ENCODE peak calls at places on chromosomes 2 and 18, in eight cellular contexts. One of them, this sample, is unnamed.

GRCh38 chr2:239537633-239538356 is 137.0 kb upstream of the HDAC4 start:
- DNase-seq in sigmoid colon: peak; percentile 15
- DNase-seq in mammary epithelial cell: no peak
- DNase-seq in neural progenitor cell: no peak
- DNase-seq in tibial artery: no peak
- DNase-seq in IMR-90: no peak
- DNase-seq in heart right ventricle: no peak
- DNase-seq in effector memory CD4-positive, alpha-beta T cell: no peak
- DNase-seq in this sample: no peak

GRCh38 chr2:164597988-164598387 is 23.3 kb downstream of the GRB14 start:
- DNase-seq in sigmoid colon: no peak
- DNase-seq in mammary epithelial cell: no peak
- DNase-seq in neural progenitor cell: no peak
- DNase-seq in tibial artery: no peak
- DNase-seq in IMR-90: no peak
- DNase-seq in heart right ventricle: no peak
- DNase-seq in effector memory CD4-positive, alpha-beta T cell: no peak
- DNase-seq in this sample: no peak

GRCh38 chr2:239108459-239108858 is 260.6 kb downstream of the TWIST2 start:
- DNase-seq in sigmoid colon: no peak
- DNase-seq in mammary epithelial cell: no peak
- DNase-seq in neural progenitor cell: peak; percentile 34
- DNase-seq in tibial artery: no peak
- DNase-seq in IMR-90: no peak
- DNase-seq in heart right ventricle: no peak
- DNase-seq in effector memory CD4-positive, alpha-beta T cell: no peak
- DNase-seq in this sample: peak; percentile 3

GRCh38 chr2:233252227-233252626 is 754 bp downstream of the ATG16L1 start:
- DNase-seq in sigmoid colon: no peak
- DNase-seq in mammary epithelial cell: no peak
- DNase-seq in neural progenitor cell: peak; percentile 38
- DNase-seq in tibial artery: no peak
- DNase-seq in IMR-90: no peak
- DNase-seq in heart right ventricle: no peak
- DNase-seq in effector memory CD4-positive, alpha-beta T cell: no peak
- DNase-seq in this sample: peak; percentile 33

GRCh38 chr2:127275356-127275755 is 18.6 kb downstream of the ERCC3 start:
- DNase-seq in sigmoid colon: no peak
- DNase-seq in mammary epithelial cell: no peak
- DNase-seq in neural progenitor cell: no peak
- DNase-seq in tibial artery: no peak
- DNase-seq in IMR-90: no peak
- DNase-seq in heart right ventricle: no peak
- DNase-seq in effector memory CD4-positive, alpha-beta T cell: no peak
- DNase-seq in this sample: no peak

GRCh38 chr18:32576296-32576916 is 105.7 kb upstream of the GAREM1 start:
- DNase-seq in sigmoid colon: no peak
- DNase-seq in mammary epithelial cell: no peak
- DNase-seq in neural progenitor cell: peak; percentile 80
- DNase-seq in tibial artery: no peak
- DNase-seq in IMR-90: peak; percentile 5
- DNase-seq in heart right ventricle: no peak
- DNase-seq in effector memory CD4-positive, alpha-beta T cell: no peak
- DNase-seq in this sample: peak; percentile 48

GRCh38 chr2:161136194-161136593 is 24.0 kb upstream of the TANK start:
- DNase-seq in sigmoid colon: no peak
- DNase-seq in mammary epithelial cell: no peak
- DNase-seq in neural progenitor cell: no peak
- DNase-seq in tibial artery: no peak
- DNase-seq in IMR-90: no peak
- DNase-seq in heart right ventricle: no peak
- DNase-seq in effector memory CD4-positive, alpha-beta T cell: no peak
- DNase-seq in this sample: no peak

GRCh38 chr2:207663870-207664545 is 38.8 kb upstream of the METTL21A start:
- DNase-seq in sigmoid colon: no peak
- DNase-seq in mammary epithelial cell: no peak
- DNase-seq in neural progenitor cell: no peak
- DNase-seq in tibial artery: no peak
- DNase-seq in IMR-90: no peak
- DNase-seq in heart right ventricle: no peak
- DNase-seq in effector memory CD4-positive, alpha-beta T cell: no peak
- DNase-seq in this sample: no peak

GRCh38 chr2:142037744-142038143 is 93.1 kb downstream of the LRP1B start:
- DNase-seq in sigmoid colon: no peak
- DNase-seq in mammary epithelial cell: peak; percentile 51
- DNase-seq in neural progenitor cell: peak; percentile 26
- DNase-seq in tibial artery: no peak
- DNase-seq in IMR-90: no peak
- DNase-seq in heart right ventricle: no peak
- DNase-seq in effector memory CD4-positive, alpha-beta T cell: no peak
- DNase-seq in this sample: peak; percentile 27

GRCh38 chr2:40138327-40138726 is 313.6 kb downstream of the SLC8A1 start:
- DNase-seq in sigmoid colon: no peak
- DNase-seq in mammary epithelial cell: no peak
- DNase-seq in neural progenitor cell: no peak
- DNase-seq in tibial artery: no peak
- DNase-seq in IMR-90: no peak
- DNase-seq in heart right ventricle: no peak
- DNase-seq in effector memory CD4-positive, alpha-beta T cell: no peak
- DNase-seq in this sample: no peak

GRCh38 chr2:45119855-45120254 is 110.6 kb upstream of the SIX2 start:
- DNase-seq in sigmoid colon: no peak
- DNase-seq in mammary epithelial cell: peak; percentile 89
- DNase-seq in neural progenitor cell: no peak
- DNase-seq in tibial artery: no peak
- DNase-seq in IMR-90: peak; percentile 85
- DNase-seq in heart right ventricle: no peak
- DNase-seq in effector memory CD4-positive, alpha-beta T cell: no peak
- DNase-seq in this sample: peak; percentile 52

GRCh38 chr18:2331496-2331895 is 239.8 kb downstream of the METTL4 start:
- DNase-seq in sigmoid colon: no peak
- DNase-seq in mammary epithelial cell: no peak
- DNase-seq in neural progenitor cell: no peak
- DNase-seq in tibial artery: no peak
- DNase-seq in IMR-90: no peak
- DNase-seq in heart right ventricle: no peak
- DNase-seq in effector memory CD4-positive, alpha-beta T cell: no peak
- DNase-seq in this sample: peak; percentile 47

GRCh38 chr2:61970807-61971556 is 65.5 kb downstream of the COMMD1 start:
- DNase-seq in sigmoid colon: no peak
- DNase-seq in mammary epithelial cell: peak; percentile 76
- DNase-seq in neural progenitor cell: peak; percentile 44
- DNase-seq in tibial artery: no peak
- DNase-seq in IMR-90: no peak
- DNase-seq in heart right ventricle: no peak
- DNase-seq in effector memory CD4-positive, alpha-beta T cell: no peak
- DNase-seq in this sample: no peak

GRCh38 chr2:26178746-26179436 is 6.0 kb downstream of the GAREM2 start:
- DNase-seq in sigmoid colon: no peak
- DNase-seq in mammary epithelial cell: no peak
- DNase-seq in neural progenitor cell: peak; percentile 73
- DNase-seq in tibial artery: no peak
- DNase-seq in IMR-90: no peak
- DNase-seq in heart right ventricle: peak; percentile 41
- DNase-seq in effector memory CD4-positive, alpha-beta T cell: no peak
- DNase-seq in this sample: peak; percentile 61

GRCh38 chr2:119425620-119426395 is 5.8 kb upstream of the TMEM37 start:
- DNase-seq in sigmoid colon: no peak
- DNase-seq in mammary epithelial cell: no peak
- DNase-seq in neural progenitor cell: no peak
- DNase-seq in tibial artery: no peak
- DNase-seq in IMR-90: no peak
- DNase-seq in heart right ventricle: no peak
- DNase-seq in effector memory CD4-positive, alpha-beta T cell: no peak
- DNase-seq in this sample: no peak

GRCh38 chr2:113910110-113910717 is 20.3 kb downstream of the ACTR3 start:
- DNase-seq in sigmoid colon: no peak
- DNase-seq in mammary epithelial cell: peak; percentile 32
- DNase-seq in neural progenitor cell: no peak
- DNase-seq in tibial artery: no peak
- DNase-seq in IMR-90: peak; percentile 19
- DNase-seq in heart right ventricle: no peak
- DNase-seq in effector memory CD4-positive, alpha-beta T cell: peak; percentile 50
- DNase-seq in this sample: no peak

GRCh38 chr2:20618886-20619521 is 31.9 kb downstream of the HS1BP3 start:
- DNase-seq in sigmoid colon: peak; percentile 70
- DNase-seq in mammary epithelial cell: no peak
- DNase-seq in neural progenitor cell: no peak
- DNase-seq in tibial artery: peak; percentile 24
- DNase-seq in IMR-90: no peak
- DNase-seq in heart right ventricle: no peak
- DNase-seq in effector memory CD4-positive, alpha-beta T cell: no peak
- DNase-seq in this sample: no peak

GRCh38 chr18:6370410-6370809 is 44.3 kb downstream of the L3MBTL4 start:
- DNase-seq in sigmoid colon: no peak
- DNase-seq in mammary epithelial cell: no peak
- DNase-seq in neural progenitor cell: no peak
- DNase-seq in tibial artery: no peak
- DNase-seq in IMR-90: no peak
- DNase-seq in heart right ventricle: no peak
- DNase-seq in effector memory CD4-positive, alpha-beta T cell: no peak
- DNase-seq in this sample: no peak

GRCh38 chr2:105187531-105187930 is 54.0 kb upstream of the GPR45 start:
- DNase-seq in sigmoid colon: no peak
- DNase-seq in mammary epithelial cell: no peak
- DNase-seq in neural progenitor cell: no peak
- DNase-seq in tibial artery: no peak
- DNase-seq in IMR-90: no peak
- DNase-seq in heart right ventricle: no peak
- DNase-seq in effector memory CD4-positive, alpha-beta T cell: no peak
- DNase-seq in this sample: peak; percentile 20

GRCh38 chr2:222057249-222058073 is 241.3 kb downstream of the PAX3 start:
- DNase-seq in sigmoid colon: no peak
- DNase-seq in mammary epithelial cell: no peak
- DNase-seq in neural progenitor cell: peak; percentile 39
- DNase-seq in tibial artery: no peak
- DNase-seq in IMR-90: no peak
- DNase-seq in heart right ventricle: no peak
- DNase-seq in effector memory CD4-positive, alpha-beta T cell: no peak
- DNase-seq in this sample: peak; percentile 69

DNA sequence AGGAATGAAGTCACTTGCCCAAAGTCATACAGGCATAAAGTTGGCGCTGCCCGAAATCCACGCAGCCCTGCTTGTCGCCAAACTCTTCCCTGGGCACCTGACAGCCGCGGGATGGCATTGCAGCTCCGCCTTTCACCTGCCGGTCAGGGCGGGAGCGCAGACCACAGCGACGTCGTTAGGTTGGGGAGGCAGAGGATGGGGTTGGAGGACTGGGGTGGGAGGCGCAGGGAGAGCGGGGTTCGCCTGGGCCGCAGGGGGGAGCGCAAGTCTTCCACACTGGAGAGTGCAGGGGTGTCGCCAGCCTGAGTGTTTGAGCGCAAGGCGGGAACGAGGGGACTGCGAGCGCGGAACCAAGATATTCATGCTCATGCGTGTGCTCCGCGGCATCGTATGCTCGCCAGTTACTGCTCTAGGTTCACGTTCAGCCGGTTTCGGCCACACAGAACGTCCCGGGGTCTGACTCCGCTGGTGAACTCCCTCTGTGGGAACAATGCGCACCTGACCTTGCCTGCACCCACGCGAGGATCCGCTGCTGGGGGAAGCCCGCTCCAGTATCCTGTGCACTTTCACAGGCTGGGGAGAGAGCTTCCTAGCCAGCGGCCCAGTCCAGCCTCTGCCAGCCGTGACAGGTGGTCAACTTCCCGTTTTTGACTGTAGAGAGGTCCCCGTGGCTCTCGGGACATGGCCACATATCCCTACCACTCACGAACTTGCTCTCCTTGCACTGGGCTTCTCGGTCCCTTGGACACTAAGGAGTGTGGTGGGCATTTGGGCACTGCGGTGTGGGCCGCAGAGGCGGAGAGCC is 767 bp upstream of the NPPC start:
- DNase-seq in sigmoid colon: peak; percentile 62
- DNase-seq in mammary epithelial cell: no peak
- DNase-seq in neural progenitor cell: peak; percentile 56
- DNase-seq in tibial artery: peak; percentile 18
- DNase-seq in IMR-90: peak; percentile 6
- DNase-seq in heart right ventricle: no peak
- DNase-seq in effector memory CD4-positive, alpha-beta T cell: no peak
- DNase-seq in this sample: no peak
- H3K27me3 ChIP-seq in sigmoid colon: peaks cover 76% of the 10 kb centered on the region
- H3K27me3 ChIP-seq in mammary epithelial cell: peaks cover 11% of the 10 kb centered on the region
- H3K27me3 ChIP-seq in neural progenitor cell: peaks cover 85% of the 10 kb centered on the region
- H3K27me3 ChIP-seq in tibial artery: peaks cover 90% of the 10 kb centered on the region
- H3K27me3 ChIP-seq in IMR-90: peaks cover 78% of the 10 kb centered on the region
- H3K27me3 ChIP-seq in heart right ventricle: peaks cover 74% of the 10 kb centered on the region
- H3K27me3 ChIP-seq in effector memory CD4-positive, alpha-beta T cell: peaks cover 41% of the 10 kb centered on the region
- H3K27me3 ChIP-seq in this sample: peaks cover 91% of the 10 kb centered on the region

GRCh38 chr2:241760301-241760771 is 16.3 kb upstream of the GAL3ST2 start:
- DNase-seq in sigmoid colon: no peak
- DNase-seq in mammary epithelial cell: no peak
- DNase-seq in neural progenitor cell: no peak
- DNase-seq in tibial artery: no peak
- DNase-seq in IMR-90: no peak
- DNase-seq in heart right ventricle: no peak
- DNase-seq in effector memory CD4-positive, alpha-beta T cell: no peak
- DNase-seq in this sample: no peak
- H3K4me1 ChIP-seq in sigmoid colon: no peaks in the 10 kb centered on the region
- H3K4me1 ChIP-seq in mammary epithelial cell: no peaks in the 10 kb centered on the region
- H3K4me1 ChIP-seq in neural progenitor cell: peaks cover 8% of the 10 kb centered on the region
- H3K4me1 ChIP-seq in tibial artery: no peaks in the 10 kb centered on the region
- H3K4me1 ChIP-seq in IMR-90: no peaks in the 10 kb centered on the region
- H3K4me1 ChIP-seq in heart right ventricle: no peaks in the 10 kb centered on the region
- H3K4me1 ChIP-seq in effector memory CD4-positive, alpha-beta T cell: peaks cover 10% of the 10 kb centered on the region
- H3K4me1 ChIP-seq in this sample: no peaks in the 10 kb centered on the region

GRCh38 chr2:135063210-135063609 is 11.1 kb downstream of the RAB3GAP1 start:
- DNase-seq in sigmoid colon: no peak
- DNase-seq in mammary epithelial cell: no peak
- DNase-seq in neural progenitor cell: no peak
- DNase-seq in tibial artery: no peak
- DNase-seq in IMR-90: no peak
- DNase-seq in heart right ventricle: no peak
- DNase-seq in effector memory CD4-positive, alpha-beta T cell: no peak
- DNase-seq in this sample: peak; percentile 40
- H3K9me3 ChIP-seq in sigmoid colon: no peaks in the 10 kb centered on the region
- H3K9me3 ChIP-seq in mammary epithelial cell: no peaks in the 10 kb centered on the region
- H3K9me3 ChIP-seq in neural progenitor cell: no peaks in the 10 kb centered on the region
- H3K9me3 ChIP-seq in tibial artery: no peaks in the 10 kb centered on the region
- H3K9me3 ChIP-seq in IMR-90: no peaks in the 10 kb centered on the region
- H3K9me3 ChIP-seq in heart right ventricle: no peaks in the 10 kb centered on the region
- H3K9me3 ChIP-seq in effector memory CD4-positive, alpha-beta T cell: no peaks in the 10 kb centered on the region
- H3K9me3 ChIP-seq in this sample: no peaks in the 10 kb centered on the region

DNA sequence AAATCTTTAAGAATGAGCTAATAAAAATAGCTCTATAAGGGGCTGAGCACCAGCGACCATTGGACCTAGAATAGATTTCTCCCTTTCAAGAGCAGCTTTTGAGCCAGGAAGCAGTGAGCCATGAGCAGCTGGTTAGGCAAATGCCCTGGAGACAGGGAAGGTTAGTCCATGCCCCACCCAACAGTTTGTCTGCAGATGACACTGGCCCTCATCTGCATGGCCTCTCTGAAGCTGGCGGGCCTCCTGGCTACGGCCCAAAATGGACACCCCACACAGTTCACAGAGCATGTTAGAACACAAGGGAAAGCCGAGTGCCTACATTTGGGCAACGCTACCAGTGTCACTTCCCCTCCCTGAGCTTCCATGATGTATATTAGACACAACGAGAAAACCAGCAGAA is 201.1 kb downstream of the MGAT5 start:
- DNase-seq in sigmoid colon: no peak
- DNase-seq in mammary epithelial cell: no peak
- DNase-seq in neural progenitor cell: no peak
- DNase-seq in tibial artery: no peak
- DNase-seq in IMR-90: no peak
- DNase-seq in heart right ventricle: no peak
- DNase-seq in effector memory CD4-positive, alpha-beta T cell: no peak
- DNase-seq in this sample: no peak
- H3K27me3 ChIP-seq in sigmoid colon: no peaks in the 10 kb centered on the region
- H3K27me3 ChIP-seq in mammary epithelial cell: no peaks in the 10 kb centered on the region
- H3K27me3 ChIP-seq in neural progenitor cell: no peaks in the 10 kb centered on the region
- H3K27me3 ChIP-seq in tibial artery: no peaks in the 10 kb centered on the region
- H3K27me3 ChIP-seq in IMR-90: no peaks in the 10 kb centered on the region
- H3K27me3 ChIP-seq in heart right ventricle: no peaks in the 10 kb centered on the region
- H3K27me3 ChIP-seq in effector memory CD4-positive, alpha-beta T cell: no peaks in the 10 kb centered on the region
- H3K27me3 ChIP-seq in this sample: no peaks in the 10 kb centered on the region

This sample was measured in adipocyte.